ENCODE peak calls at places on chromosomes 3 and 15, in six cellular contexts. M is stimulated activated naive CD8-positive, alpha-beta T cell treated with anti-CD3 and anti-CD28 coated beads, Interleukin-15, amount 100 ng/mL, for 72 hours; E is CD8-positive, alpha-beta T cell; U is stimulated activated CD4-positive, alpha-beta T cell treated with anti-CD3 and anti-CD28 coated beads, Interleukin-12 subunit alpha, Interleukin-12 subunit beta, amount 100 ng/mL, for 4 hours; Y is C1 segment of cervical spinal cord; J is T-helper 2 cell. H is an unnamed sample.

GRCh38 chr3:52310861-52311566 is 5.1 kb upstream of the DNAH1 start:
- DNase-seq in Y (no peak), E (peak; percentile 15), J (no peak), U (peak; percentile 9), M (peak; percentile 80), H (no peak)

GRCh38 chr3:129793947-129794318 is 99.6 kb downstream of the TMCC1 start:
- DNase-seq in Y (no peak), U (no peak), M (no peak), J (no peak), E (no peak), H (peak; percentile 31)

GRCh38 chr3:175310046-175310445 is 450.9 kb downstream of the NAALADL2 start:
- DNase-seq in M (no peak), Y (no peak), J (no peak), U (no peak), E (no peak), H (no peak)

GRCh38 chr15:44261007-44261706 is 27.4 kb upstream of the GOLM2 start:
- DNase-seq in J (no peak), M (no peak), E (no peak), U (no peak), Y (no peak), H (no peak)

GRCh38 chr3:167882057-167882667 is 146.6 kb downstream of the SERPINI1 start:
- DNase-seq in E (no peak), M (no peak), U (no peak), J (no peak), Y (no peak), H (no peak)

GRCh38 chr3:43962043-43962442 is 271.3 kb downstream of the ABHD5 start:
- DNase-seq in M (no peak), U (no peak), Y (no peak), E (no peak), J (no peak), H (no peak)

GRCh38 chr3:70990723-70991122 is 592.8 kb downstream of the FOXP1 start:
- DNase-seq in J (no peak), E (no peak), Y (no peak), M (no peak), U (no peak), H (no peak)

GRCh38 chr3:57007513-57008415 is 52.7 kb upstream of the SPATA12 start:
- DNase-seq in J (no peak), M (peak; percentile 41), E (no peak), U (no peak), Y (peak; percentile 40), H (no peak)

GRCh38 chr15:60392601-60392985 is 5.2 kb downstream of the ANXA2 start:
- DNase-seq in M (peak; percentile 31), U (no peak), E (no peak), J (no peak), Y (no peak), H (no peak)

GRCh38 chr3:107962946-107963345 is 127.9 kb downstream of the CD47 start:
- DNase-seq in E (no peak), Y (no peak), M (no peak), J (no peak), U (no peak), H (no peak)

GRCh38 chr3:196341142-196341541 is 3.0 kb upstream of the TM4SF19 start:
- DNase-seq in E (no peak), U (no peak), J (no peak), M (no peak), Y (no peak), H (no peak)

GRCh38 chr15:58471341-58471740 is 39.5 kb downstream of the LIPC start:
- DNase-seq in M (no peak), E (no peak), Y (no peak), U (no peak), J (no peak), H (no peak)

GRCh38 chr3:45409921-45410320 is 21.5 kb downstream of the LARS2 start:
- DNase-seq in Y (no peak), J (no peak), U (no peak), E (no peak), M (no peak), H (peak; percentile 57)

GRCh38 chr3:31092748-31093607 is 198.5 kb upstream of the GADL1 start:
- DNase-seq in E (no peak), M (no peak), U (no peak), Y (no peak), J (no peak), H (no peak)

H was measured in hippocampal formation.